ENCODE peak calls at places on chromosomes 5 and 9, in six cellular contexts. D, E, T, S, R and J are unnamed samples.

GRCh38 chr9:16335788-16336580 is 534.5 kb downstream of the BNC2 start:
- DNase-seq in D (peak), E (peak), T (no peak), S (peak), R (peak), J (peak)

GRCh38 chr5:58187473-58188286 is 272.2 kb downstream of the PLK2 start:
- DNase-seq in D (no peak), E (no peak), T (no peak), S (no peak), R (no peak), J (peak)

GRCh38 chr9:120608421-120608820 is 28.5 kb upstream of the CDK5RAP2 start:
- DNase-seq in D (peak), E (no peak), T (no peak), S (no peak), R (no peak), J (no peak)

GRCh38 chr5:66974256-66974655 is 222.3 kb downstream of the CD180 start:
- DNase-seq in D (no peak), E (no peak), T (no peak), S (no peak), R (no peak), J (no peak)

GRCh38 chr5:170632266-170632984 is 128.6 kb downstream of the KCNIP1 start:
- DNase-seq in D (no peak), E (no peak), T (peak), S (no peak), R (no peak), J (no peak)

GRCh38 chr9:2313512-2313911 is 298.4 kb downstream of the SMARCA2 start:
- DNase-seq in D (no peak), E (no peak), T (no peak), S (no peak), R (no peak), J (no peak)

GRCh38 chr5:103434057-103434456 is 128.5 kb downstream of the NUDT12 start:
- DNase-seq in D (no peak), E (no peak), T (no peak), S (no peak), R (no peak), J (no peak)

GRCh38 chr5:55324815-55325418 is 17.1 kb downstream of the MTREX start:
- DNase-seq in D (peak), E (no peak), T (no peak), S (no peak), R (no peak), J (peak)

GRCh38 chr9:91126761-91127420 is 234.8 kb downstream of the AUH start:
- DNase-seq in D (no peak), E (no peak), T (no peak), S (no peak), R (no peak), J (no peak)

GRCh38 chr9:91197232-91198181 is 164.2 kb downstream of the AUH start:
- DNase-seq in D (peak), E (peak), T (no peak), S (peak), R (peak), J (peak)

GRCh38 chr9:98552306-98552705 is 156.4 kb downstream of the GABBR2 start:
- DNase-seq in D (no peak), E (no peak), T (no peak), S (no peak), R (peak), J (peak)

GRCh38 chr5:34564706-34565235 is 91.4 kb upstream of the RAI14 start:
- DNase-seq in D (no peak), E (no peak), T (no peak), S (no peak), R (no peak), J (peak)

GRCh38 chr9:137453643-137454081 is 5.5 kb downstream of the NSMF start:
- DNase-seq in D (peak), E (peak), T (peak), S (peak), R (peak), J (no peak)

GRCh38 chr9:132204883-132205282 is 43.0 kb downstream of the NTNG2 start:
- DNase-seq in D (no peak), E (no peak), T (no peak), S (no peak), R (no peak), J (no peak)

GRCh38 chr5:113538313-113538712 is 24.8 kb downstream of the YTHDC2 start:
- DNase-seq in D (no peak), E (no peak), T (no peak), S (no peak), R (no peak), J (no peak)

GRCh38 chr5:80707645-80708044 is 52.9 kb upstream of the DHFR start:
- DNase-seq in D (no peak), E (no peak), T (no peak), S (no peak), R (no peak), J (no peak)

GRCh38 chr5:143350790-143351603 is 52.5 kb downstream of the NR3C1 start:
- DNase-seq in D (peak), E (no peak), T (no peak), S (no peak), R (no peak), J (no peak)

GRCh38 chr9:133725886-133726285 is 12.3 kb downstream of the SARDH start:
- DNase-seq in D (no peak), E (no peak), T (no peak), S (peak), R (no peak), J (no peak)

GRCh38 chr9:87372401-87372851 is 125.2 kb upstream of the DAPK1 start:
- DNase-seq in D (no peak), E (peak), T (no peak), S (no peak), R (no peak), J (peak)

GRCh38 chr9:33132249-33132772 is 34.8 kb downstream of the B4GALT1 start:
- DNase-seq in D (peak), E (no peak), T (no peak), S (no peak), R (no peak), J (no peak)

GRCh38 chr5:73901455-73901854 is 275.5 kb downstream of the ARHGEF28 start:
- DNase-seq in D (peak), E (no peak), T (no peak), S (no peak), R (peak), J (peak)

GRCh38 chr5:115186794-115187193 is 17.1 kb upstream of the TRIM36 start:
- DNase-seq in D (no peak), E (no peak), T (no peak), S (no peak), R (no peak), J (no peak)

GRCh38 chr9:78882501-78882900 is 585.6 kb downstream of the PSAT1 start:
- DNase-seq in D (no peak), E (no peak), T (no peak), S (no peak), R (no peak), J (no peak)

GRCh38 chr9:134489621-134490380 is 151.8 kb upstream of the COL5A1 start:
- DNase-seq in D (no peak), E (no peak), T (no peak), S (no peak), R (no peak), J (no peak)

GRCh38 chr9:127973169-127974001 is 7.4 kb downstream of the EEIG1 start:
- DNase-seq in D (no peak), E (peak), T (no peak), S (no peak), R (peak), J (no peak)

GRCh38 chr9:82560457-82560904 is 502.5 kb downstream of the RASEF start:
- DNase-seq in D (no peak), E (peak), T (no peak), S (peak), R (peak), J (no peak)

GRCh38 chr9:83330207-83331196 is 207.7 kb downstream of the FRMD3 start:
- DNase-seq in D (no peak), E (no peak), T (no peak), S (no peak), R (no peak), J (no peak)

GRCh38 chr5:91390268-91390667 is 7.2 kb upstream of the ARRDC3 start:
- DNase-seq in D (no peak), E (no peak), T (no peak), S (no peak), R (no peak), J (no peak)

GRCh38 chr5:37575541-37576489 is 196.7 kb downstream of the WDR70 start:
- DNase-seq in D (no peak), E (peak), T (no peak), S (no peak), R (no peak), J (no peak)

GRCh38 chr9:128995791-128996190 is 32.3 kb downstream of the SH3GLB2 start:
- DNase-seq in D (no peak), E (no peak), T (no peak), S (no peak), R (no peak), J (no peak)

GRCh38 chr9:128998462-128998861 is 29.7 kb downstream of the SH3GLB2 start:
- DNase-seq in D (no peak), E (no peak), T (no peak), S (no peak), R (no peak), J (no peak)

GRCh38 chr9:128987800-128988199 is 40.3 kb downstream of the NUP188 start:
- DNase-seq in D (no peak), E (no peak), T (no peak), S (no peak), R (no peak), J (no peak)

GRCh38 chr9:128992995-128993394 is 35.1 kb downstream of the SH3GLB2 start:
- DNase-seq in D (no peak), E (no peak), T (no peak), S (no peak), R (no peak), J (no peak)
- TF ChIP-seq CTCF in D (no peak), E (no peak), T (no peak), S (no peak), R (no peak), J (no peak)

DNA sequence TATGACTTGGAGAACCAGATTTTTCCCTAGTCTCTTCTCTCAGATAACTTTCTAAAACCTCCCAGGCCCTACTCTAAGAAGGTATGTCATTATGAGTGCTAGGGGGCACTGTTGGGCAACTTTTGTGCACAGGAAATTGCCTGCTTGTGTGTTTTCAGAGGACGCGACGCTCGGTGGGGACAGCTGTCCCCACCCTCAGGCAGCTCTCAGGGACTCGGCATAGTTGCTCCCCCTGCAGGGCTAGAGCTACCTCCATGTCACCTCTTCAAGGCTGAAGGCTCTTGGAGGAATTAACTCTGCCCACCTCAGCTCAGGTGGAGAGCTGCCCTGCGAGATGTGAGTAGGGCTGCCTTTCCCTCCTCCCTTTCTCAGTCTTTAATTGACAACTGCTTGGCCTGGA is 10.2 kb upstream of the TIFAB start:
- DNase-seq in D (peak), E (peak), T (peak), S (no peak), R (peak), J (peak)
- TF ChIP-seq CTCF in D (peak), E (peak), T (peak), S (no peak), R (peak), J (peak)

GRCh38 chr5:149452007-149452664 is 73.0 kb upstream of the IL17B start:
- DNase-seq in D (no peak), E (peak), T (peak), S (peak), R (peak), J (no peak)

GRCh38 chr5:149450199-149450598 is 71.1 kb upstream of the IL17B start:
- DNase-seq in D (no peak), E (peak), T (no peak), S (peak), R (peak), J (no peak)

GRCh38 chr5:149455889-149456409 is 76.9 kb upstream of the IL17B start:
- DNase-seq in D (no peak), E (no peak), T (no peak), S (no peak), R (no peak), J (peak)

GRCh38 chr5:149453618-149454415 is 74.7 kb upstream of the IL17B start:
- DNase-seq in D (no peak), E (no peak), T (no peak), S (no peak), R (peak), J (no peak)

DNA sequence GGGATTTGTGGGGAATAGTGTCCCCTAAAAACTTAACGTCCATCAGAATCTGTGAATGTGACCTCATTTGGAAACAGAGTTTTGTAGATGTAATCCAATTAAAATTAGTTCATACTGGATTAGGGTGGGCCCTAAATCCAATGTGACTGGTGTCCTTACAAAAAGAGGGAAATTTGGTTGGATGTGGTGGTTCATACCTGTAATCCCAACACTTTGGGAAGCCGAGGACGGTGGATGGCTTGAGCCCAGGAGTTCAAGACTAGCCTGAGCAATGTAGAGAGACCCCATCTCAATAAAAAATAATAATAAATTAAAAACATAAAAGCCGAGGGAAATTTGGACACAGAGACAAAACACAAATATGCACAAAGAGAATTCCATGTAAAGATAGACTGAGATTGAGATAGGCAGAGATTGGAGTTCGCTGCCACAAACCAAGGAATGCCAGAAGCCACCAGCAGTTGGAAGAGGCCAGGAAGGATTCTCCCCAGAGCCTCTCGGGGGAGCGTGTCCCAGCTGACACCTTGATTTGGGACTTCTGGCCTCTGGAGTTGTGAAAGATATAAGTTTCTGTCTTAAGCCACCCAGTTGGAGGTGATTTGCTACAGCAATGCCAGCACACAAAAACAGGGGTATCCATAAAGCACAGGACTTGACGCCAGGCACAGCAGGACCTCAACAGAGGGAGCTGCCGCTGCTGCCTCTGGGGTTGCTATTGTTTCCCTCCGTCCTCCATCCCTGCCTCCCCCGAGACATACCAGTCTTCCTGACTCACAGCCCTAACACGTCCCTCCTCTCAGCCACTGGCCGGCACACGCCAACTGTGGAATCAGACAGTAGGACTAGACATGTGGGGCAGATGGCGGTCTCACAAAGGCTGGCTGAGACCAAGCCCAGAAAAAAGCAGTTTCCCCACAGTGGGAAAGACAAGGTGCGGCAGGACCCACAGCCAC is 73.8 kb upstream of the IL17B start:
- DNase-seq in D (peak), E (peak), T (no peak), S (no peak), R (peak), J (no peak)
- TF ChIP-seq CTCF in D (no peak), E (no peak), T (no peak), S (no peak), R (no peak), J (no peak)

GRCh38 chr9:130451509-130452388 is 7.0 kb downstream of the ASS1 start:
- DNase-seq in D (peak), E (peak), T (peak), S (peak), R (peak), J (peak)
- TF ChIP-seq CTCF in D (peak), E (peak), T (peak), S (no peak), R (peak), J (peak)

DNA sequence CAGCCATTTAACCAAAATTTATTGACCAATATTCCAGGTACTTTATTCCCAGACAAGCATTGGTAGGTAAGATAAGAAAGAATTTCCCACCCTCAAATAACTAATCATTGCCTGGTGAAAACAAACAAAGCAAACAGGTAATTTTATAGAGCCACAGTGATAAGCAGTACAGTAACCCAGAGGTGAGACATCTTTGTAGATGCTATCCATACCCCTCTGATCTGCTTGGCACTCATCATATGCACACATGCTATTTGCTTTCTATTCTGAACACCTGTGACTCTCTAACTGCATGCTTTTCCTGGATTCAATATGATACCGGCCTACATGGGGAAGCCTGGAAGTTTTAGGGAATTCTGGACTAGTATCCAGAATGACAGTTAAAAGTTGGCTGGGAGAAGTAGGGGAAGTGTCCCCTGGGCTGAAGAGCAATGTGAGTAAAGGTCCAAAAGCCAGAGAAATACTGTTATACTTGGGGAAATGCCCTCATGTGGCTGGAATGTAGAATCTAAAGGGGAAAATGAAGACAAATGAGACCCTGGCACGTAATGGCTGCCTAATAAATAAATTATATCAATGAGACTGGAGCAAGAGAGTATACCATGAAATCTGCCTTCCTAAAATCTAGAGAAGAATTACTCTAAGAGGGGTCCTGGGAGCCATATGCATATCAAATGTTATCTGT is 243.8 kb upstream of the ADAMTSL1 start:
- DNase-seq in D (no peak), E (no peak), T (no peak), S (no peak), R (no peak), J (no peak)
- TF ChIP-seq CTCF in D (no peak), E (no peak), T (no peak), S (no peak), R (no peak), J (no peak)

GRCh38 chr9:29691758-29692407 is 2118.6 kb upstream of the C9orf72 start:
- DNase-seq in D (peak), E (peak), T (peak), S (no peak), R (no peak), J (no peak)
- TF ChIP-seq CTCF in D (peak), E (peak), T (peak), S (no peak), R (no peak), J (no peak)

GRCh38 chr5:11946317-11946716 is 42.1 kb upstream of the CTNND2 start:
- DNase-seq in D (peak), E (no peak), T (no peak), S (no peak), R (no peak), J (no peak)

GRCh38 chr5:11941566-11941965 is 37.3 kb upstream of the CTNND2 start:
- DNase-seq in D (no peak), E (no peak), T (no peak), S (no peak), R (no peak), J (no peak)
- TF ChIP-seq CTCF in D (no peak), E (no peak), T (no peak), S (no peak), R (no peak), J (no peak)

GRCh38 chr5:177361418-177362101 is 3.8 kb downstream of the RGS14 start:
- DNase-seq in D (no peak), E (no peak), T (no peak), S (no peak), R (no peak), J (no peak)
- TF ChIP-seq CTCF in D (no peak), E (no peak), T (no peak), S (no peak), R (no peak), J (no peak)